ENCODE peak calls at places on chromosomes 16 and 17, in nine cellular contexts. T, D, Q, N, X, J, P, Y and I are unnamed samples.

GRCh38 chr16:1308036-1308976 is 1.1 kb upstream of the UBE2I start:
- DNase-seq in N (no peak), D (no peak), J (no peak), Q (peak), P (peak), Y (peak), X (peak), T (no peak), I (peak)

GRCh38 chr16:86363057-86363490 is 147.3 kb upstream of the FOXF1 start:
- DNase-seq in Y (peak), J (no peak), N (no peak), X (peak), T (no peak), P (no peak), D (no peak), Q (peak), I (no peak)

GRCh38 chr16:16033208-16033717 is 83.8 kb downstream of the ABCC1 start:
- DNase-seq in Y (no peak), P (no peak), X (no peak), T (no peak), N (no peak), Q (no peak), J (peak), D (no peak), I (no peak)

GRCh38 chr16:50839920-50840729 is 98.2 kb downstream of the CYLD start:
- DNase-seq in D (no peak), Y (no peak), Q (no peak), P (no peak), X (no peak), J (no peak), T (peak), N (no peak), I (no peak)

GRCh38 chr16:47887496-47887895 is 268.3 kb downstream of the ABCC12 start:
- DNase-seq in J (no peak), Q (peak), N (peak), Y (peak), P (no peak), X (no peak), T (no peak), D (no peak), I (peak)

GRCh38 chr16:11236855-11237254 is 19.1 kb downstream of the SOCS1 start:
- DNase-seq in Q (no peak), Y (no peak), D (no peak), X (no peak), J (no peak), T (no peak), N (no peak), P (no peak), I (no peak)

GRCh38 chr17:43312011-43312410 is 78.2 kb upstream of the RNU2-1 start:
- DNase-seq in X (no peak), Q (no peak), Y (no peak), J (no peak), P (no peak), D (peak), N (no peak), T (peak), I (no peak)

GRCh38 chr16:1037023-1037933 is 35.3 kb upstream of the SSTR5 start:
- DNase-seq in Y (no peak), X (no peak), N (no peak), P (no peak), D (no peak), Q (no peak), T (no peak), J (no peak), I (peak)

GRCh38 chr16:11211977-11212818 is 43.8 kb downstream of the SOCS1 start:
- DNase-seq in Q (no peak), D (no peak), Y (no peak), X (no peak), J (no peak), P (no peak), N (no peak), T (no peak), I (no peak)

GRCh38 chr17:75941442-75941819 is 589 bp upstream of the FBF1 start:
- DNase-seq in X (no peak), J (no peak), T (no peak), P (no peak), D (no peak), Y (no peak), Q (no peak), N (no peak), I (no peak)

GRCh38 chr16:72876221-72876620 is 171.7 kb downstream of the ZFHX3 start:
- DNase-seq in P (no peak), N (no peak), X (no peak), J (no peak), Q (peak), D (peak), T (peak), Y (peak), I (no peak)

GRCh38 chr17:45229681-45230409 is 8.2 kb downstream of the FMNL1 start:
- DNase-seq in Q (no peak), Y (no peak), N (no peak), D (no peak), P (no peak), T (no peak), X (no peak), J (peak), I (no peak)

GRCh38 chr16:4375717-4376116 is 4.1 kb downstream of the VASN start:
- DNase-seq in J (no peak), N (no peak), T (no peak), P (no peak), Y (peak), Q (peak), X (no peak), D (peak), I (no peak)

GRCh38 chr17:27285501-27285900 is 8.4 kb upstream of the WSB1 start:
- DNase-seq in X (no peak), J (no peak), T (no peak), P (no peak), D (no peak), Q (no peak), N (no peak), Y (no peak), I (no peak)

GRCh38 chr17:74770498-74771318 is 5.4 kb downstream of the NAT9 start:
- DNase-seq in Y (peak), P (peak), J (peak), X (peak), N (no peak), D (no peak), T (peak), Q (peak), I (no peak)

GRCh38 chr16:81623365-81624102 is 155.6 kb upstream of the PLCG2 start:
- DNase-seq in D (no peak), P (peak), N (no peak), X (peak), T (no peak), Y (peak), Q (peak), J (peak), I (no peak)

GRCh38 chr16:11386791-11387546 is 41.7 kb downstream of the RMI2 start:
- DNase-seq in J (no peak), Y (no peak), N (no peak), D (peak), T (no peak), P (no peak), X (peak), Q (no peak), I (no peak)